ENCODE peak calls at places on chromosomes 1 and 21, in seven cellular contexts. I is transverse colon, B is testis, S is uterus, O is A549, T is ovary, C is stomach. R is an unnamed sample.

GRCh38 chr1:180288232-180288818 is 58.3 kb downstream of the LHX4 start:
- DNase-seq in C (no peak), O (no peak), I (no peak), T (peak), B (no peak), S (no peak), R (no peak)

GRCh38 chr1:246309247-246309884 is 197.7 kb downstream of the SMYD3 start:
- DNase-seq in S (no peak), T (no peak), C (no peak), I (no peak), B (no peak), O (no peak), R (no peak)

GRCh38 chr1:23169727-23170335 is 1.2 kb upstream of the LUZP1 start:
- DNase-seq in T (peak), I (peak), S (peak), O (peak), C (no peak), B (peak), R (peak)

GRCh38 chr1:154499446-154499845 is 2.6 kb upstream of the TDRD10 start:
- DNase-seq in T (no peak), S (no peak), C (no peak), I (no peak), O (no peak), B (no peak), R (no peak)

GRCh38 chr1:4086085-4086850 is 186.2 kb upstream of the C1orf174 start:
- DNase-seq in I (no peak), B (no peak), T (no peak), O (no peak), C (no peak), S (no peak), R (peak)

GRCh38 chr1:99827970-99828369 is 22.2 kb upstream of the AGL start:
- DNase-seq in I (no peak), T (no peak), C (no peak), O (no peak), B (no peak), S (no peak), R (no peak)

GRCh38 chr1:44819594-44820327 is 11.4 kb downstream of the BTBD19 start:
- DNase-seq in I (peak), C (peak), T (peak), O (peak), S (peak), B (peak), R (peak)

GRCh38 chr1:146032613-146033219 is 11.2 kb upstream of the HJV start:
- DNase-seq in S (no peak), T (no peak), O (peak), B (no peak), C (no peak), I (no peak), R (no peak)

GRCh38 chr1:62271932-62272728 is 47.1 kb downstream of the KANK4 start:
- DNase-seq in C (no peak), O (no peak), S (no peak), B (no peak), T (no peak), I (no peak), R (peak)

GRCh38 chr1:19007491-19008441 is 51.3 kb upstream of the IFFO2 start:
- DNase-seq in I (no peak), C (peak), B (peak), T (no peak), O (peak), S (no peak), R (no peak)

GRCh38 chr1:222081859-222082258 is 340.0 kb upstream of the DUSP10 start:
- DNase-seq in S (no peak), O (no peak), C (no peak), I (no peak), T (no peak), B (no peak), R (no peak)

GRCh38 chr21:31182231-31183129 is 144.2 kb upstream of the KRTAP19-8 start:
- DNase-seq in O (no peak), C (no peak), T (no peak), B (no peak), I (no peak), S (no peak), R (no peak)

GRCh38 chr21:32378956-32379355 is 13.9 kb downstream of the URB1 start:
- DNase-seq in T (no peak), C (no peak), O (no peak), S (no peak), B (no peak), I (no peak), R (peak)

GRCh38 chr1:191151321-191151807 is 673.7 kb upstream of the BRINP3 start:
- DNase-seq in B (peak), I (no peak), S (no peak), T (peak), C (no peak), O (no peak), R (peak)

GRCh38 chr1:183956559-183957188 is 80.9 kb downstream of the COLGALT2 start:
- DNase-seq in S (no peak), I (peak), C (no peak), B (no peak), O (peak), T (no peak), R (no peak)

GRCh38 chr1:16979475-16980327 is 719 bp downstream of the MFAP2 start:
- DNase-seq in C (no peak), O (no peak), I (no peak), B (peak), S (peak), T (peak), R (no peak)

DNA sequence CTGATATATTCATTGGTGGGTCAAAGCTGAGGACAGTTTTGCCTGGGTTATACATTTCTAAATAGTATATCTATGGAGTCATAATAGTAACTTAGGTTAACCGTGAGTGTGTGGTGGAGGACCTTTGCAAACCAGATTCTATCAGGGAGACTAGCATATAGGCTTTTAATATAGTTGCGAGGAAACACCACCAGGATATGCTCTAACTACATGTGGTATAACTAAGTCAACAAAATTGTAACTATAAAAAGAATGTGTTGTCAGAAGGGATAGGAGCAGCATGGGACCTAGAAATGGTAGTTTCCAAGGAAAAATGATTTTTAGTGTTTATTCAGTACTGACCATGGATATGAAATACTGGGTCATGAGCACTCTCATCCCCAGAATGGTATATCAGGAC is 338.1 kb downstream of the TGFB2 start:
- DNase-seq in B (no peak), T (no peak), I (no peak), O (peak), C (no peak), S (no peak), R (no peak)
- H3K27ac ChIP-seq in B (no peak), T (no peak), I (no peak), O (no peak), C (no peak), S (no peak), R (no peak)

GRCh38 chr1:43453442-43454269 is at the start of gene HYI:
- DNase-seq in C (peak), I (peak), T (peak), S (peak), O (peak), B (peak), R (peak)
- TF ChIP-seq POLR2A in C (no peak), I (peak), T (no peak), S (no peak), O (peak), B (no peak), R (no peak)

GRCh38 chr21:28742527-28742926 is 250.2 kb downstream of the LTN1 start:
- DNase-seq in S (no peak), B (no peak), C (no peak), T (no peak), O (no peak), I (no peak), R (no peak)

GRCh38 chr21:28747464-28747863 is 245.2 kb downstream of the LTN1 start:
- DNase-seq in S (no peak), O (no peak), C (no peak), B (no peak), I (no peak), T (no peak), R (no peak)

GRCh38 chr21:28746166-28746565 is 246.5 kb downstream of the LTN1 start:
- DNase-seq in C (no peak), B (no peak), O (no peak), S (no peak), T (no peak), I (no peak), R (no peak)

GRCh38 chr21:28743723-28744122 is 249.0 kb downstream of the LTN1 start:
- DNase-seq in O (no peak), I (no peak), S (no peak), T (no peak), C (no peak), B (no peak), R (no peak)

GRCh38 chr21:28745131-28746055 is 247.3 kb downstream of the LTN1 start:
- DNase-seq in T (peak), B (peak), I (peak), O (peak), C (peak), S (peak), R (peak)
- H3K4me3 ChIP-seq in T (peak), B (peak), I (peak), O (peak), C (peak), S (peak), R (peak)

GRCh38 chr1:101873672-101874071 is 123.1 kb downstream of the OLFM3 start:
- DNase-seq in S (no peak), O (no peak), T (no peak), I (no peak), C (no peak), B (no peak), R (no peak)
- H3K27ac ChIP-seq in S (no peak), O (no peak), T (no peak), I (no peak), C (no peak), B (no peak), R (no peak)

GRCh38 chr21:41426656-41427311 is 745 bp downstream of the MX1 start:
- DNase-seq in S (peak), B (peak), C (no peak), T (peak), I (no peak), O (no peak), R (peak)

GRCh38 chr21:41427556-41427955 is 1.5 kb downstream of the MX1 start:
- DNase-seq in O (no peak), S (no peak), T (no peak), C (no peak), I (no peak), B (peak), R (no peak)

GRCh38 chr21:41425588-41425953 is 468 bp upstream of the MX1 start:
- DNase-seq in O (no peak), I (no peak), S (no peak), B (peak), T (no peak), C (no peak), R (no peak)

GRCh38 chr21:41428311-41428710 is 2.3 kb downstream of the MX1 start:
- DNase-seq in O (no peak), T (no peak), C (no peak), S (no peak), I (no peak), B (peak), R (no peak)

DNA sequence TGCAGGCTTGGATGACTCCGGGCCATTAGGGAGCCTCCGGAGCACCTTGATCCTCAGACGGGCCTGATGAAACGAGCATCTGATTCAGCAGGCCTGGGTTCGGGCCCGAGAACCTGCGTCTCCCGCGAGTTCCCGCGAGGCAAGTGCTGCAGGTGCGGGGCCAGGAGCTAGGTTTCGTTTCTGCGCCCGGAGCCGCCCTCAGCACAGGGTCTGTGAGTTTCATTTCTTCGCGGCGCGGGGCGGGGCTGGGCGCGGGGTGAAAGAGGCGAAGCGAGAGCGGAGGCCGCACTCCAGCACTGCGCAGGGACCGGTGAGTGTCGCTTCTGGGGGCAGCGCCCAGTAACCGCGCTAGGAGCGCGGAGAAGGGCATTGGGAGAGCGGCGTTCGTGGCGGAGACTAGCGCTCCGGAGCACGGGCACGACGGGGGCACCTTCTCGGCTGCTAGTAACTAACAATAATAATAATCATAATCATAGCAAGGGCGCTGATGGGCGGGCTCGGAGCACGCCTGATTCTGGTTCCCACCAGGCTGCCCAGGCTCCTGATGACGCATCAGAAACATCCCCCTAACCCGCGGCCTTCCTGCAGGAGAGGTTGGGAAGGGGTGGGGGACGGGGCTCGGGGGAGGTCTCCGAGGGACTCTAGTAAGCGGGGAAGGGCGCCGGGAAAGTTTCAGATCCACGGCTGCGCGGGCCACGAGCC is at the start of gene MX1:
- DNase-seq in S (peak), C (peak), T (peak), O (peak), I (peak), B (peak), R (peak)
- TF ChIP-seq POLR2A in S (peak), C (no peak), T (peak), O (no peak), I (peak), B (no peak), R (peak)

DNA sequence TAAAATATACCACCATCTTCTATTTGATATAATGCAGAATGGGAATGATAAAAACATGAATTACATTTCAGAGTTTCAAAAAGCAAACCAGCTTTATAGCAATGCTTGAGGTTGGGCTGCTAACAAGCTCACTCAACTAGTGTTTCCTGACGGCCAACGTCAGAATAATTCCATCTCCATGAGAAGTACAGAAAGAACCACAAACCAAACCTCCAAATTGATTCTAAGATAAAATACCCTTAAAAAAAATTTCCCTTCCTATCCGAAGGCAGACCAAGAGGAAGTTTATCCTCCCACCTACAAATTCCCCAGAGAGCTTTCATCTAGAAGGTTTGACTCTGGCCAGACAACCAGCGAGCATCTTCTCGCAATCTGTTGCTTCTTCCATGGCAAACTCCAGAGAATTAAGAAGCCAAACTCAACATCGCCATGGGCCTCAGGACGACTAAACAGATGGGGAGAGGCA is at the start of gene EDARADD:
- DNase-seq in B (no peak), S (no peak), O (no peak), T (no peak), I (no peak), C (no peak), R (no peak)
- H3K4me3 ChIP-seq in B (peak), S (peak), O (peak), T (peak), I (peak), C (peak), R (peak)

GRCh38 chr1:209642817-209643216 is 9.4 kb downstream of the LAMB3 start:
- DNase-seq in I (peak), B (no peak), T (no peak), C (no peak), S (no peak), O (no peak), R (no peak)

GRCh38 chr1:209646558-209646957 is 5.7 kb downstream of the LAMB3 start:
- DNase-seq in T (no peak), O (peak), B (no peak), C (no peak), I (no peak), S (no peak), R (no peak)

GRCh38 chr1:209643295-209644020 is 8.8 kb downstream of the LAMB3 start:
- DNase-seq in I (no peak), T (peak), B (peak), O (no peak), S (peak), C (no peak), R (no peak)

GRCh38 chr1:209645574-209646452 is 6.4 kb downstream of the LAMB3 start:
- DNase-seq in B (no peak), T (no peak), I (no peak), O (no peak), C (no peak), S (no peak), R (no peak)

GRCh38 chr1:209641216-209642181 is 10.7 kb downstream of the LAMB3 start:
- DNase-seq in T (peak), B (peak), I (peak), S (peak), C (no peak), O (no peak), R (no peak)
- H3K27ac ChIP-seq in T (peak), B (no peak), I (peak), S (peak), C (peak), O (no peak), R (peak)

GRCh38 chr1:156504821-156505678 is 4.5 kb upstream of the MEF2D start:
- DNase-seq in T (peak), S (peak), O (peak), I (peak), B (peak), C (peak), R (peak)
- TF ChIP-seq POLR2A in T (peak), S (peak), O (peak), I (peak), B (no peak), C (no peak), R (no peak)

GRCh38 chr1:210195635-210196160 is 36.9 kb upstream of the SERTAD4 start:
- DNase-seq in S (no peak), I (no peak), B (no peak), C (no peak), O (no peak), T (no peak), R (no peak)
- H3K4me3 ChIP-seq in S (no peak), I (no peak), B (no peak), C (no peak), O (no peak), T (no peak), R (no peak)

GRCh38 chr1:8047686-8048522 is 21.8 kb upstream of the ERRFI1 start:
- DNase-seq in O (peak), B (no peak), I (no peak), T (no peak), S (no peak), C (no peak), R (no peak)
- H3K27ac ChIP-seq in O (peak), B (no peak), I (peak), T (no peak), S (peak), C (peak), R (no peak)